ENCODE peak calls at places on chromosome 22, in ten cellular contexts. I is endothelial cell; F is stimulated activated CD8-positive, alpha-beta memory T cell treated with anti-CD3 and anti-CD28 coated beads, Interleukin-15, amount 100 ng/mL, for 1 hour; Y is cardiac muscle cell; V is OCI-LY7; C is stimulated activated naive CD4-positive, alpha-beta T cell; M is NCI-H345; U is M059J; R is psoas muscle; L is substantia nigra. N is an unnamed sample.

GRCh38 chr22:20530368-20531153 is 23.2 kb downstream of the MED15 start:
- DNase-seq in I (no peak), F (no peak), Y (peak), V (no peak), C (no peak), M (no peak), U (peak), R (peak), L (no peak), N (no peak)

GRCh38 chr22:48140261-48140660 is 1377.8 kb downstream of the TBC1D22A start:
- DNase-seq in I (no peak), F (no peak), Y (no peak), V (no peak), C (no peak), M (no peak), U (no peak), R (no peak), L (no peak), N (no peak)

GRCh38 chr22:23383491-23384450 is 196.3 kb downstream of the IGLL1 start:
- DNase-seq in I (no peak), F (no peak), Y (peak), V (no peak), C (no peak), M (peak), U (no peak), R (peak), L (no peak), N (no peak)

GRCh38 chr22:43007519-43008102 is 7.3 kb downstream of the PACSIN2 start:
- DNase-seq in I (no peak), F (no peak), Y (peak), V (peak), C (no peak), M (peak), U (peak), R (no peak), L (no peak), N (peak)

GRCh38 chr22:25829237-25829636 is 87.2 kb downstream of the MYO18B start:
- DNase-seq in I (no peak), F (no peak), Y (no peak), V (no peak), C (no peak), M (no peak), U (no peak), R (no peak), L (no peak), N (no peak)

GRCh38 chr22:23302171-23303002 is 122.1 kb downstream of the BCR start:
- DNase-seq in I (no peak), F (no peak), Y (peak), V (no peak), C (no peak), M (no peak), U (no peak), R (no peak), L (no peak), N (no peak)

GRCh38 chr22:45217806-45218205 is 22.9 kb downstream of the KIAA0930 start:
- DNase-seq in I (no peak), F (no peak), Y (no peak), V (no peak), C (no peak), M (no peak), U (no peak), R (peak), L (no peak), N (no peak)

GRCh38 chr22:24325105-24325757 is 54.6 kb downstream of the SPECC1L start:
- DNase-seq in I (no peak), F (no peak), Y (peak), V (peak), C (peak), M (no peak), U (peak), R (no peak), L (no peak), N (peak)

GRCh38 chr22:49692499-49693225 is 135.0 kb downstream of the BRD1 start:
- DNase-seq in I (no peak), F (no peak), Y (no peak), V (no peak), C (no peak), M (no peak), U (no peak), R (no peak), L (no peak), N (no peak)

GRCh38 chr22:36546092-36546804 is 17.3 kb upstream of the EIF3D start:
- DNase-seq in I (peak), F (no peak), Y (peak), V (peak), C (no peak), M (peak), U (peak), R (peak), L (peak), N (peak)

GRCh38 chr22:50713571-50714056 is 24.4 kb upstream of the ACR start:
- DNase-seq in I (no peak), F (no peak), Y (no peak), V (no peak), C (no peak), M (no peak), U (no peak), R (peak), L (peak), N (peak)

N was measured in G401.